ENCODE peak calls at places on chromosome 7, in seven cellular contexts. Q, I, E, F, K, R and B are unnamed samples.
A peak's percentile ranks its signal among the peaks of the same experiment; 100 is the strongest.

GRCh38 chr7:143286522-143286890 is 1.6 kb upstream of the CASP2 start:
- DNase-seq in Q (no peak), I (no peak), E (no peak), F (no peak), K (no peak), R (no peak), B (no peak)

GRCh38 chr7:44964384-44964830 is 14.4 kb downstream of the MYO1G start:
- DNase-seq in Q (no peak), I (no peak), E (no peak), F (peak; percentile 53), K (peak; percentile 36), R (no peak), B (no peak)

GRCh38 chr7:151689196-151689971 is 169.7 kb upstream of the RHEB start:
- DNase-seq in Q (peak; percentile 34), I (no peak), E (no peak), F (no peak), K (no peak), R (no peak), B (no peak)

GRCh38 chr7:103065666-103066065 is 8.9 kb downstream of the FBXL13 start:
- DNase-seq in Q (no peak), I (no peak), E (no peak), F (peak; percentile 61), K (peak; percentile 48), R (peak; percentile 45), B (no peak)

GRCh38 chr7:100575206-100575631 is 1.5 kb upstream of the SAP25 start:
- DNase-seq in Q (no peak), I (no peak), E (no peak), F (no peak), K (no peak), R (no peak), B (no peak)

GRCh38 chr7:36784991-36785940 is 61.0 kb upstream of the AOAH start:
- DNase-seq in Q (peak; percentile 65), I (no peak), E (no peak), F (no peak), K (no peak), R (no peak), B (peak; percentile 76)

GRCh38 chr7:88927-89921 is 103.1 kb upstream of the FAM20C start:
- DNase-seq in Q (peak; percentile 69), I (no peak), E (peak; percentile 79), F (peak; percentile 97), K (no peak), R (no peak), B (no peak)

GRCh38 chr7:521221-522070 is 1.8 kb upstream of the PDGFA start:
- DNase-seq in Q (peak; percentile 49), I (peak; percentile 72), E (no peak), F (peak; percentile 70), K (peak; percentile 55), R (no peak), B (no peak)

GRCh38 chr7:77565917-77566316 is 28.8 kb downstream of the PTPN12 start:
- DNase-seq in Q (no peak), I (no peak), E (no peak), F (peak; percentile 82), K (no peak), R (no peak), B (no peak)

GRCh38 chr7:24788956-24789576 is 31.8 kb upstream of the GSDME start:
- DNase-seq in Q (no peak), I (no peak), E (no peak), F (no peak), K (no peak), R (no peak), B (no peak)

GRCh38 chr7:24786306-24786705 is 29.0 kb upstream of the GSDME start:
- DNase-seq in Q (no peak), I (no peak), E (no peak), F (no peak), K (no peak), R (no peak), B (no peak)

GRCh38 chr7:24786941-24787340 is 29.7 kb upstream of the GSDME start:
- DNase-seq in Q (peak; percentile 76), I (no peak), E (peak; percentile 9), F (peak; percentile 96), K (peak; percentile 86), R (no peak), B (no peak)

GRCh38 chr7:24784292-24784691 is 27.0 kb upstream of the GSDME start:
- DNase-seq in Q (no peak), I (no peak), E (no peak), F (no peak), K (no peak), R (no peak), B (no peak)

DNA sequence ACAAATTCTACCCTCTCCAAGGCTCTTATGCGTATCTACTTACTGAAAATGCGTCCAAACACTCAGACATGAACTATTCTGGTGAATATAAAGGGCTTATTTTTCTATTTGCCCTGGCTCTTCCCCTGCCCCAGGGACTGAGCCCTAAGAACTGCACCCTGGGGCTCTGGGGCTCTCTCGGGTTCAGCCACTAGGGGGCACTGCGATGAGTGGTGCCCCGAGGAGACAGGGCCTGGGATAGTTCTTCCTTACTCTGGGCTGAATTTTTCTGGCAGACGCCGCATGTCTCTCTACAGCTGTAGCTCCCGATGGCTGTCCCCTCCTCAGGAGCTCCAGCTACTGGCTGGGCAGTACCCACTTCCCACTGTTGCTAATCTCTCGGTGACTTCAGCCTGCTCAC is 30.8 kb upstream of the GSDME start:
- DNase-seq in Q (no peak), I (no peak), E (no peak), F (no peak), K (no peak), R (no peak), B (no peak)
- TF ChIP-seq CTCF in Q (no peak), I (peak; percentile 47), E (peak; percentile 14), F (peak; percentile 38), K (peak; percentile 27), R (peak; percentile 35), B (no peak)

DNA sequence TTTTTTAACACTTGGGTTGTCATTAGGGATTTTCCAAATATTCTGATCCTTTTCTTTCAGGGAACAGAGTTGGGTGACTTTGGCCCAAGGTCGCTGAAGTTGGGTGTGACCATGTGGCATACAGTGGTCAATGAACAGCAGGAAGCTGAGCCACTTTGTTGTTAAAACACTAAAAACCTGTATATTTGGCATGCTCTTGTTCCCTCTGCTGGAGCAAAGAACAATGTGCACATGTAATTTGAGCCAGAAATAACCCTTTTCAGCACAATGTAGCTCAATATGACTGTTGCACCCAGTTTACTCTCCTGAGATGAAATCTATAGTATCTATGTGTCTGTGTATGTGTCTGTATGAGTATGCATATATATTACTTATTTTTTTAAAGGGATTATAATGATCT is 74.9 kb downstream of the ADCYAP1R1 start:
- DNase-seq in Q (no peak), I (no peak), E (no peak), F (peak; percentile 51), K (no peak), R (no peak), B (no peak)
- TF ChIP-seq CTCF in Q (no peak), I (no peak), E (no peak), F (peak; percentile 41), K (no peak), R (no peak), B (no peak)

DNA sequence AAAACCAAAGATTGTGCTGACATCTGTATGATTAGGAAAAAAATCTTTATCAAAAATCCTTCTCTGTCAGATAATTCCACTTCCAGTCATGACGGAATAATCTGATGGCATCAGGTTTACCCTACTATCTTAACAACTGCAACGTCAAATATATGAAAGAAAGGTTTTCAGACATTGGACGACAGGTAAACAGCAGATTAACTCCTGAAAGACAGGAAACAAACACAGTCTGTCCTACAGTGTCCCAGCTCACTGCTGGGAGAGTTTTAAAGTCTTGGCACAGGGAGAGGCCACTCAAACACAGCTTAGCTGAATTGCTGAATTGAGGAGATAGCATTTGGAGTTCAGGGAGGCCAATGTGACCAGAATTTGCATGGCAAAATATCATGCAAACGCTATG is 186.3 kb upstream of the KCTD7 start:
- DNase-seq in Q (no peak), I (no peak), E (no peak), F (no peak), K (no peak), R (peak; percentile 69), B (no peak)
- TF ChIP-seq CTCF in Q (no peak), I (no peak), E (no peak), F (no peak), K (no peak), R (no peak), B (no peak)

GRCh38 chr7:148630078-148630477 is 39.5 kb downstream of the C7orf33 start:
- DNase-seq in Q (no peak), I (no peak), E (no peak), F (no peak), K (no peak), R (no peak), B (no peak)
- TF ChIP-seq CTCF in Q (no peak), I (no peak), E (no peak), F (no peak), K (no peak), R (no peak), B (no peak)

GRCh38 chr7:134908289-134908688 is 78.0 kb upstream of the AGBL3 start:
- DNase-seq in Q (no peak), I (no peak), E (no peak), F (peak; percentile 68), K (no peak), R (no peak), B (no peak)

GRCh38 chr7:134903073-134903790 is 83.1 kb upstream of the AGBL3 start:
- DNase-seq in Q (no peak), I (no peak), E (no peak), F (peak; percentile 33), K (no peak), R (no peak), B (no peak)

GRCh38 chr7:134907000-134907399 is 79.3 kb upstream of the AGBL3 start:
- DNase-seq in Q (no peak), I (no peak), E (no peak), F (no peak), K (no peak), R (no peak), B (no peak)

GRCh38 chr7:134907639-134908038 is 78.7 kb upstream of the AGBL3 start:
- DNase-seq in Q (no peak), I (no peak), E (no peak), F (peak; percentile 39), K (no peak), R (no peak), B (no peak)

DNA sequence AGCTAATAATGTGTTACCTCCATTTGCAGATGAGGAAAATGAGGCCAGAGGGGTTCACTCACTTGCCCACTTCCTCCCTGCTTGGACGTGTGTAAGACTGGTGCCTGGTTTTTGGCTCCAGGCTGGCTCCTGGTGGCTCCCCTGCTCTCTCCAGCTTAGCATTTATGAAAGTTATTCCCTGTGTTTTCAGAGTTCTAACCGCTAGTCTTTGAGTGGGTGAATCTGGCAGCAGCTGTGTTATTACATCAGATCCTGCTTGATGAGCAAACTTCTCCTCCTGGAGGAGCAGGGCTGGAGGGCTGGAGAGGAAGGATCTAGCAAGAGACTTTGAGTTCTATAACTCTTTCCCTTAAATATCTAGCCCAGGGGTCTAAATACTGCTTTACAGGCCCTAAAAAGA is 80.9 kb upstream of the AGBL3 start:
- DNase-seq in Q (peak; percentile 54), I (no peak), E (peak; percentile 69), F (peak; percentile 94), K (no peak), R (no peak), B (no peak)
- TF ChIP-seq CTCF in Q (no peak), I (no peak), E (peak; percentile 27), F (peak; percentile 32), K (no peak), R (no peak), B (no peak)